ENCODE peak calls at places on chromosomes 7 and 10, in six cellular contexts. A is brain microvascular endothelial cell; V is kidney epithelial cell; S is GM04503; L is activated naive CD8-positive, alpha-beta T cell treated with anti-CD3 and anti-CD28 coated beads, Interleukin-2, amount 50 U/mL, for 24 hours; W is cardiac fibroblast. P is an unnamed sample.

GRCh38 chr7:128406147-128406985 is 3.4 kb downstream of the IMPDH1 start:
- DNase-seq in V (no peak), W (no peak), S (no peak), A (no peak), L (no peak), P (no peak)

GRCh38 chr7:30434140-30434799 is 44.3 kb downstream of the NOD1 start:
- DNase-seq in A (no peak), S (no peak), V (no peak), W (no peak), L (no peak), P (no peak)

GRCh38 chr10:108378779-108379178 is 1214.3 kb upstream of the SORCS1 start:
- DNase-seq in V (no peak), A (no peak), W (no peak), S (no peak), L (no peak), P (no peak)

GRCh38 chr7:155418941-155419755 is 38.8 kb upstream of the EN2 start:
- DNase-seq in A (no peak), V (no peak), S (no peak), L (no peak), W (no peak), P (no peak)

GRCh38 chr7:47313564-47313963 is 268.3 kb downstream of the TNS3 start:
- DNase-seq in L (no peak), S (no peak), V (no peak), A (no peak), W (no peak), P (no peak)

GRCh38 chr7:94216944-94217461 is 177.7 kb upstream of the COL1A2 start:
- DNase-seq in A (peak), V (no peak), L (no peak), S (no peak), W (peak), P (no peak)

GRCh38 chr7:5360451-5360850 is 63.2 kb downstream of the TNRC18 start:
- DNase-seq in A (no peak), V (no peak), L (no peak), S (no peak), W (no peak), P (no peak)

GRCh38 chr7:116704650-116705049 is 32.7 kb downstream of the MET start:
- DNase-seq in S (no peak), A (no peak), V (no peak), L (no peak), W (no peak), P (no peak)

GRCh38 chr7:143385891-143386781 is 5.0 kb downstream of the ZYX start:
- DNase-seq in L (no peak), W (peak), V (no peak), S (no peak), A (peak), P (no peak)

GRCh38 chr7:38127216-38128207 is 50.5 kb upstream of the STARD3NL start:
- DNase-seq in V (no peak), S (no peak), W (no peak), L (no peak), A (no peak), P (no peak)

GRCh38 chr10:75508239-75508813 is 76.9 kb downstream of the LRMDA start:
- DNase-seq in W (peak), A (no peak), L (no peak), S (peak), V (no peak), P (no peak)

GRCh38 chr7:146772581-146772980 is 656.0 kb downstream of the CNTNAP2 start:
- DNase-seq in L (no peak), S (no peak), W (no peak), V (no peak), A (no peak), P (no peak)

GRCh38 chr7:157474685-157475084 is 137.9 kb downstream of the DNAJB6 start:
- DNase-seq in A (no peak), W (peak), L (peak), S (no peak), V (no peak), P (no peak)

GRCh38 chr7:78712111-78712510 is 741.4 kb downstream of the MAGI2 start:
- DNase-seq in W (no peak), L (no peak), S (no peak), V (no peak), A (no peak), P (no peak)

GRCh38 chr7:3914385-3914784 is 613.3 kb downstream of the SDK1 start:
- DNase-seq in L (no peak), W (no peak), S (no peak), A (no peak), V (no peak), P (no peak)